ENCODE peak calls at places on chromosomes 7 and 10, in four cellular contexts. T, I, R and A are unnamed samples.
A peak's percentile ranks its signal among the peaks of the same experiment; 100 is the strongest.

GRCh38 chr10:18216482-18216881 is 76.3 kb downstream of the CACNB2 start:
- DNase-seq in T (no peak), I (peak; percentile 31), R (peak; percentile 60), A (no peak)

GRCh38 chr7:151844828-151845200 is 32.1 kb downstream of the PRKAG2 start:
- DNase-seq in T (no peak), I (no peak), R (no peak), A (no peak)

GRCh38 chr7:25031432-25031831 is 51.5 kb upstream of the OSBPL3 start:
- DNase-seq in T (no peak), I (no peak), R (no peak), A (no peak)

GRCh38 chr7:129271500-129272355 is 46.9 kb downstream of the AHCYL2 start:
- DNase-seq in T (peak; percentile 85), I (peak; percentile 48), R (peak; percentile 67), A (peak; percentile 22)

GRCh38 chr10:83492004-83492403 is 647.3 kb upstream of the GHITM start:
- DNase-seq in T (no peak), I (no peak), R (no peak), A (no peak)

GRCh38 chr7:113561446-113561845 is 357.4 kb downstream of the PPP1R3A start:
- DNase-seq in T (no peak), I (peak; percentile 59), R (peak; percentile 49), A (no peak)

GRCh38 chr10:30374353-30374752 is 25.3 kb upstream of the MTPAP start:
- DNase-seq in T (peak; percentile 91), I (no peak), R (no peak), A (no peak)

GRCh38 chr7:25835191-25835590 is 316.8 kb upstream of the NFE2L3 start:
- DNase-seq in T (no peak), I (no peak), R (no peak), A (no peak)

GRCh38 chr7:40175725-40176510 is 41.1 kb downstream of the SUGCT start:
- DNase-seq in T (no peak), I (peak; percentile 32), R (no peak), A (no peak)
- H3K4me3 ChIP-seq in T (no peak overlapping the region), I (no peak overlapping the region), R (no peak overlapping the region), A (no peak overlapping the region)

GRCh38 chr7:142389544-142389943 is 131.7 kb upstream of the PRSS58 start:
- DNase-seq in T (no peak), I (no peak), R (no peak), A (no peak)

GRCh38 chr7:142384508-142384922 is 126.7 kb upstream of the PRSS58 start:
- DNase-seq in T (no peak), I (no peak), R (peak; percentile 25), A (peak; percentile 27)

GRCh38 chr7:142381727-142382409 is 124.0 kb upstream of the PRSS58 start:
- DNase-seq in T (no peak), I (no peak), R (no peak), A (no peak)

GRCh38 chr7:142383826-142384507 is 126.1 kb upstream of the PRSS58 start:
- DNase-seq in T (no peak), I (no peak), R (no peak), A (no peak)

GRCh38 chr7:142385528-142386340 is 127.9 kb upstream of the PRSS58 start:
- DNase-seq in T (peak; percentile 85), I (peak; percentile 39), R (peak; percentile 76), A (peak; percentile 61)
- TF ChIP-seq CTCF in T (peak; percentile 78), I (peak; percentile 87), R (peak; percentile 83), A (peak; percentile 87)

GRCh38 chr7:73520673-73521635 is 1.1 kb downstream of the BAZ1B start:
- DNase-seq in T (no peak), I (no peak), R (peak; percentile 41), A (no peak)

GRCh38 chr7:73518470-73518869 is 3.6 kb downstream of the BAZ1B start:
- DNase-seq in T (no peak), I (no peak), R (no peak), A (no peak)

GRCh38 chr7:73522081-73522818 is at the start of gene BAZ1B:
- DNase-seq in T (peak; percentile 99), I (peak; percentile 95), R (peak; percentile 99), A (peak; percentile 90)

GRCh38 chr7:73521636-73522080 is 435 bp downstream of the BAZ1B start:
- DNase-seq in T (no peak), I (no peak), R (peak; percentile 25), A (no peak)

GRCh38 chr7:73519867-73520672 is 2.0 kb downstream of the BAZ1B start:
- DNase-seq in T (no peak), I (no peak), R (no peak), A (no peak)
- H3K4me3 ChIP-seq in T (peak overlapping the region; percentile 90), I (peak overlapping the region; percentile 77), R (peak overlapping the region; percentile 67), A (peak overlapping the region; percentile 84)

GRCh38 chr10:78919111-78919966 is 149.4 kb upstream of the ZMIZ1 start:
- DNase-seq in T (no peak), I (no peak), R (no peak), A (no peak)
- TF ChIP-seq CTCF in T (peak; percentile 15), I (peak; percentile 9), R (no peak), A (no peak)

DNA sequence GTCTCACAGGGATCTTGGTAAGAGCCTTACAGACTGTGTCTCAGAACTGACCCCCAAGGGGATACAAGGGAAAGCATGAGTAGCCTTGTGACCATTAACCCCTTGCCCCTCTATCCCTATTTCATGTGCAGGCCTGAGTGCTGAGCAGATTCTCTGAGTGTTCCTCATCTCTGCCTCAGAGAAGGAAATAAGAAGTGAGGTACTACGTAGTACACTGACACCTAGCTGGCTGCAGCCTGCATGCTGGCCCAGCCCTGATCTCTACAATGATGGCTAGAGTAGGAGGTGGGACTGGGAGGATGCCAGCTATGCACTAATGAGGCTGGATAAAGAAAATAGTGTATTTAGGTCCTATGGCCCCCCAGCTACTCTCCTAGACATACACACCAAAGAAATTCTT is 174.9 kb upstream of the HPS1 start:
- DNase-seq in T (peak; percentile 55), I (no peak), R (no peak), A (no peak)
- H3K4me3 ChIP-seq in T (no peak overlapping the region), I (no peak overlapping the region), R (no peak overlapping the region), A (no peak overlapping the region)